ENCODE peak calls at places on chromosomes 1 and 21, in six cellular contexts. B is uterus; T is naive thymus-derived CD4-positive, alpha-beta T cell; F is fibroblast of lung; Q is heart left ventricle; O is tibial artery. N is an unnamed sample.

GRCh38 chr1:210482936-210483642 is 154.4 kb downstream of the HHAT start:
- DNase-seq in B (no peak), T (no peak), F (no peak), Q (no peak), O (no peak), N (no peak)

GRCh38 chr21:42654179-42654912 is 925 bp downstream of the PDE9A start:
- DNase-seq in B (no peak), T (peak; percentile 35), F (no peak), Q (no peak), O (no peak), N (no peak)

GRCh38 chr1:39701092-39701460 is 9.8 kb upstream of the HPCAL4 start:
- DNase-seq in B (peak; percentile 21), T (no peak), F (peak; percentile 56), Q (no peak), O (no peak), N (peak; percentile 26)

GRCh38 chr1:183025782-183026774 is 2.9 kb downstream of the LAMC1 start:
- DNase-seq in B (no peak), T (no peak), F (peak; percentile 43), Q (no peak), O (no peak), N (no peak)

GRCh38 chr1:45458894-45459293 is 32.1 kb downstream of the TESK2 start:
- DNase-seq in B (no peak), T (no peak), F (no peak), Q (no peak), O (no peak), N (no peak)

GRCh38 chr1:151898519-151898991 is 10.8 kb downstream of the THEM4 start:
- DNase-seq in B (no peak), T (peak; percentile 28), F (no peak), Q (no peak), O (no peak), N (no peak)

GRCh38 chr1:99465176-99465900 is 180.6 kb upstream of the PALMD start:
- DNase-seq in B (no peak), T (no peak), F (peak; percentile 80), Q (no peak), O (no peak), N (peak; percentile 73)

GRCh38 chr1:59046730-59047157 is 250.2 kb upstream of the FGGY start:
- DNase-seq in B (no peak), T (peak; percentile 45), F (peak; percentile 30), Q (no peak), O (no peak), N (no peak)

GRCh38 chr1:100882622-100883186 is 11.9 kb downstream of the EXTL2 start:
- DNase-seq in B (no peak), T (no peak), F (no peak), Q (no peak), O (no peak), N (no peak)

GRCh38 chr1:3460653-3461237 is 6.3 kb downstream of the ARHGEF16 start:
- DNase-seq in B (no peak), T (no peak), F (no peak), Q (no peak), O (no peak), N (no peak)

GRCh38 chr1:54265126-54265525 is 65.2 kb downstream of the MRPL37 start:
- DNase-seq in B (no peak), T (no peak), F (no peak), Q (no peak), O (no peak), N (no peak)

GRCh38 chr1:10903421-10903820 is 107.0 kb upstream of the CASZ1 start:
- DNase-seq in B (no peak), T (no peak), F (no peak), Q (no peak), O (no peak), N (no peak)

GRCh38 chr1:98331718-98332311 is 329.7 kb upstream of the SNX7 start:
- DNase-seq in B (no peak), T (no peak), F (no peak), Q (no peak), O (no peak), N (no peak)

DNA sequence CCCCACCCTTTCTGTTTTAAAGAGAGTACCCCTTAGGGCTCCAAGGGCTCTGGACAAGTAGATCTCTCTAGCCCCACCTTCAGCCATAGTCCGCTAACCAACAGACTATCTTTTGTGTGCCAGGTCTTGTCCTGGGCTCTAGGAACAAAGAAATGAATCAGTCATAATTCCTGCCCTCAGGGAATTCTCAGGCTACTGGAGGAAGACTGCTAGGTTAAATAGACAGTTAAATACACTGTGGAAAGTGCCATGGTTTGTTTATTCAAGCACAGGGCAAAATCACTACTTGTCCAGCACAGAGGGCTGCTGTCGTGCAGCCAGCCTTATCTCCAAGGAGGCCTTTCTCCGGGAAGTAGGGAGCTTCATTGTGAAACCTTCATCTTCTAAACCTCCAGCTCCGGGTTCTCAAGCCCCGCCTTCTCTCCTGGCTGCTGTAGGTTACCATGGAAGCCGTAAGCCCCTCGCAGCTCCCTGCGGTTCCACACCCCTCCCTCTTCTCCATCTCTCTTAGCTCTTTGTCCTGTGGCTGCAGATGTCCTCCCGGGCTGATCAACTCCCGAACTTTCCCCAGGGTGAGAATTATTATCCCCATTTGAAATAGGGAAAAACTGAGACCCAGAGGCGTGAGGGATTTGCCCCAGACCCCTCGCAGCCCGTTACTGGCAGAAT is 29.8 kb downstream of the SHISAL2A start:
- DNase-seq in B (no peak), T (no peak), F (peak; percentile 29), Q (no peak), O (no peak), N (peak; percentile 75)
- H3K4me1 ChIP-seq in B (no peaks in the 10 kb centered on the region), T (no peaks in the 10 kb centered on the region), F (no peaks in the 10 kb centered on the region), Q (no peaks in the 10 kb centered on the region), O (peaks cover 7% of the 10 kb centered on the region), N (peaks cover 45% of the 10 kb centered on the region)

DNA sequence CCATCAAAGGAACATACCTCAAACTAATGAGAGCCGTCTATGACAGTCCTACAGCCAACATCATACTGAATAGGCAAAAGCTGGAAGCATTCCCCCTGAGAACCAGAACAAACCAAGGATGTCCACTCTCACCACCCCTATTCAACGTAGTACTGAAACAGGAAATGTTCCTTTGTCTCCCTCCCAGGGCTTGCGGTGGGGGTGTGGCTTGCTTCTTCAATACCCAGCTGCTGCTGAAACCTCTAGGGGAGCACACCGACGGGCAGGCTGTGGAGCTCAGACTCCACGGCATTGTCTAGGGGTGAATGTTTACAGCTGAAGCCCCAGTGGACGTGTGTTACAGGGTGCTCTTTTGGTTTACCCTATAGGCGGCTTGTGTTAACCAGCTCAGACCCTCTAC is 30.5 kb upstream of the B3GALT2 start:
- DNase-seq in B (no peak), T (no peak), F (no peak), Q (peak; percentile 52), O (peak; percentile 40), N (no peak)
- H3K4me1 ChIP-seq in B (no peaks in the 10 kb centered on the region), T (no peaks in the 10 kb centered on the region), F (no peaks in the 10 kb centered on the region), Q (no peaks in the 10 kb centered on the region), O (no peaks in the 10 kb centered on the region), N (peaks cover 7% of the 10 kb centered on the region)

DNA sequence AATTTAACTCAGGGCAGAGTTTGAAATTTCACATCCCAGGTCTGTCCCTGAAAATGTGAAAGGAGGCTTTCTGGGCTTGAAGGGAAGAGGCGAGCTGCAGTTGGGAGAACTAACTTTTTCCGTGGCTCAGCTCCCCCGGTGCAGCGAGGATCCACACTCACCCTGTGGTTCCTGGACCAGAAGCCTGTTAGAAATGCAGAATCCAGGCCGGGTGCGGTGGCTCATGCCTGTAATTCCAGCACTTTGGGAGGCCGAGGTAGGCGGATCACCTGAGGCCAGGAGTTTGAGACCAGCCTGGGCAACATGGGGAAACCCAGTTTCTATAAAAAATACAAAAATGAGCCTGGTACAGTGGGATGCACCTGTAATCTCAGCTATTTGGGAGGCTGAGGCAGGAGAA is 2.9 kb upstream of the DHRS3 start:
- DNase-seq in B (no peak), T (no peak), F (no peak), Q (no peak), O (no peak), N (no peak)
- H3K4me1 ChIP-seq in B (no peaks in the 10 kb centered on the region), T (peaks cover 25% of the 10 kb centered on the region), F (peaks cover 17% of the 10 kb centered on the region), Q (peaks cover 42% of the 10 kb centered on the region), O (peaks cover 46% of the 10 kb centered on the region), N (no peaks in the 10 kb centered on the region)

DNA sequence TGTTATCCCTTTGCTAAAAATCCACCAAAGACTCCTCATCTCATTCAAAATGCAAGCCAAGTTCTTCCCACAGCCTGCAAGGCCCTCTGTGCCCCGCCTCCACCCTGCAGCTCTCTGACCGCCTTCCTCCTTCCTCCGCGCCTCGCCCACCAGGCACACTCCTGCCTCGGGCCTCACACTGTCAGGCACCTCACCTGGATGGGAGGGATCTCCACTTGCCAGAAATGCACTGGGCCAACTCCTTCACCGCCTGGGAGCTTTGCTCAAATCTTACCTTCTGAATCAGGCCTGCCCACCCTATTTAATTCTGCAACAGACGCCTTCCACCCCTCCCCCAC is 26.2 kb downstream of the PGBD5 start:
- DNase-seq in B (no peak), T (no peak), F (no peak), Q (no peak), O (no peak), N (no peak)
- H3K4me1 ChIP-seq in B (no peaks in the 10 kb centered on the region), T (no peaks in the 10 kb centered on the region), F (no peaks in the 10 kb centered on the region), Q (no peaks in the 10 kb centered on the region), O (no peaks in the 10 kb centered on the region), N (no peaks in the 10 kb centered on the region)

DNA sequence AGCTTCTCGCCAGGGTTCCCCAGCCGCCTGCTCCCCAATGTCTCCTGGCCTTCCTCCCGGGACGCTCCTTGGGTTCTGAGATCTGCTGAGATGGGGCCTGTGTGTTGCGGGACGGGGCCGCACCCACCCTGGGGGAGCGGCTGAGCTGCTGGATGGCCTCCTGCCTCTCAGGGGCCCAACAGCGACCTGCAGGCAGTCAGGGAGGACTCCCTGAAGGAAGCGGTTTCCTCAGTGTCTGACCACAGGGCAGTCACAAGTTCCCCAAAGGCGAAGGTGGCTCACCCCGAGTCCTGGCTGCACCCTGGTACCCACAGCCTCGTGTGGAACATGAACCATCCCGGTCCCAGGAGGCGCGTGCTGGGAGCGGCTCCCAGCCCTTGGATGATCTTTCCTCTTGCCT is 18.6 kb upstream of the PLCH2 start:
- DNase-seq in B (no peak), T (no peak), F (no peak), Q (no peak), O (no peak), N (no peak)
- H3K4me1 ChIP-seq in B (no peaks in the 10 kb centered on the region), T (no peaks in the 10 kb centered on the region), F (peaks cover 2% of the 10 kb centered on the region), Q (peaks cover 8% of the 10 kb centered on the region), O (peaks cover 6% of the 10 kb centered on the region), N (peaks cover 8% of the 10 kb centered on the region)

N was measured in foreskin keratinocyte.